ENCODE peak calls at places on chromosome 16, in eight cellular contexts. L is amygdala, T is tibial artery, N is retinal pigment epithelial cell, I is HT1080, S is HTR-8/SVneo, Z is GOT3, U is heart left ventricle. W is an unnamed sample.

GRCh38 chr16:48911700-48912099 is 301.7 kb upstream of the N4BP1 start:
- DNase-seq in L (no peak), T (no peak), N (no peak), I (no peak), S (peak; percentile 10), Z (no peak), U (no peak), W (no peak)

GRCh38 chr16:67100569-67101300 is 9.0 kb upstream of the PHAF1 start:
- DNase-seq in L (no peak), T (no peak), N (peak; percentile 7), I (no peak), S (peak; percentile 31), Z (no peak), U (no peak), W (no peak)

GRCh38 chr16:85350146-85350728 is 238.0 kb upstream of the CIBAR2 start:
- DNase-seq in L (no peak), T (no peak), N (no peak), I (no peak), S (no peak), Z (no peak), U (no peak), W (no peak)

GRCh38 chr16:4321286-4322120 is 5.6 kb downstream of the GLIS2 start:
- DNase-seq in L (no peak), T (peak; percentile 69), N (no peak), I (no peak), S (no peak), Z (no peak), U (no peak), W (no peak)

GRCh38 chr16:56237451-56237930 is 46.2 kb downstream of the GNAO1 start:
- DNase-seq in L (no peak), T (peak; percentile 20), N (no peak), I (no peak), S (no peak), Z (no peak), U (no peak), W (no peak)

GRCh38 chr16:30743690-30744089 is 4.5 kb upstream of the PHKG2 start:
- DNase-seq in L (no peak), T (no peak), N (no peak), I (no peak), S (no peak), Z (no peak), U (no peak), W (no peak)

GRCh38 chr16:88063201-88063773 is 112.1 kb downstream of the BANP start:
- DNase-seq in L (no peak), T (no peak), N (peak; percentile 94), I (no peak), S (no peak), Z (no peak), U (no peak), W (no peak)

GRCh38 chr16:1311212-1311737 is 1.8 kb downstream of the UBE2I start:
- DNase-seq in L (no peak), T (no peak), N (no peak), I (no peak), S (no peak), Z (no peak), U (no peak), W (no peak)

GRCh38 chr16:53892155-53892554 is 188.2 kb downstream of the FTO start:
- DNase-seq in L (peak; percentile 5), T (no peak), N (no peak), I (peak; percentile 50), S (peak; percentile 22), Z (no peak), U (no peak), W (peak; percentile 36)

GRCh38 chr16:72050769-72051464 is 3.4 kb upstream of the HP start:
- DNase-seq in L (no peak), T (no peak), N (no peak), I (no peak), S (no peak), Z (no peak), U (no peak), W (no peak)

GRCh38 chr16:1794908-1795666 is 1.6 kb upstream of the IGFALS start:
- DNase-seq in L (no peak), T (peak; percentile 57), N (no peak), I (no peak), S (no peak), Z (no peak), U (peak; percentile 22), W (no peak)

GRCh38 chr16:1159973-1160772 is 7.3 kb downstream of the CACNA1H start:
- DNase-seq in L (no peak), T (peak; percentile 94), N (no peak), I (no peak), S (no peak), Z (no peak), U (peak; percentile 81), W (no peak)

GRCh38 chr16:80191928-80192327 is 348.9 kb upstream of the DYNLRB2 start:
- DNase-seq in L (no peak), T (no peak), N (no peak), I (no peak), S (no peak), Z (no peak), U (no peak), W (no peak)

GRCh38 chr16:46898006-46898405 is 13.8 kb downstream of the GPT2 start:
- DNase-seq in L (no peak), T (no peak), N (no peak), I (no peak), S (no peak), Z (no peak), U (no peak), W (no peak)

GRCh38 chr16:87163637-87164036 is 153.6 kb downstream of the C16orf95 start:
- DNase-seq in L (no peak), T (no peak), N (no peak), I (no peak), S (no peak), Z (no peak), U (no peak), W (no peak)

GRCh38 chr16:25523183-25523582 is 168.6 kb upstream of the HS3ST4 start:
- DNase-seq in L (no peak), T (no peak), N (no peak), I (no peak), S (no peak), Z (no peak), U (no peak), W (no peak)

GRCh38 chr16:84351630-84352029 is 16.7 kb upstream of the ATP2C2 start:
- DNase-seq in L (no peak), T (no peak), N (no peak), I (no peak), S (no peak), Z (no peak), U (no peak), W (no peak)

GRCh38 chr16:14131774-14132695 is 60.9 kb downstream of the MRTFB start:
- DNase-seq in L (no peak), T (no peak), N (peak; percentile 42), I (no peak), S (no peak), Z (no peak), U (no peak), W (no peak)

GRCh38 chr16:15648135-15648730 is 1.8 kb upstream of the NDE1 start:
- DNase-seq in L (no peak), T (no peak), N (no peak), I (no peak), S (no peak), Z (no peak), U (no peak), W (no peak)

GRCh38 chr16:17416461-17417221 is 54.1 kb downstream of the XYLT1 start:
- DNase-seq in L (peak; percentile 37), T (no peak), N (no peak), I (no peak), S (no peak), Z (no peak), U (peak; percentile 38), W (no peak)

GRCh38 chr16:11396241-11397048 is 51.2 kb downstream of the RMI2 start:
- DNase-seq in L (peak; percentile 39), T (peak; percentile 80), N (peak; percentile 6), I (peak; percentile 52), S (peak; percentile 90), Z (peak; percentile 53), U (peak; percentile 76), W (peak; percentile 25)

GRCh38 chr16:3182608-3183444 is 5.2 kb upstream of the OR1F1 start:
- DNase-seq in L (no peak), T (no peak), N (no peak), I (peak; percentile 87), S (no peak), Z (no peak), U (no peak), W (no peak)

GRCh38 chr16:81669473-81670350 is 109.4 kb upstream of the PLCG2 start:
- DNase-seq in L (no peak), T (no peak), N (no peak), I (no peak), S (no peak), Z (no peak), U (no peak), W (no peak)

GRCh38 chr16:75640598-75640997 is 6.9 kb downstream of the KARS1 start:
- DNase-seq in L (no peak), T (no peak), N (no peak), I (no peak), S (no peak), Z (no peak), U (no peak), W (no peak)

GRCh38 chr16:8908779-8909468 is 26.8 kb downstream of the LITAFD start:
- DNase-seq in L (no peak), T (no peak), N (no peak), I (no peak), S (no peak), Z (no peak), U (no peak), W (no peak)

GRCh38 chr16:72878301-72879269 is 169.3 kb downstream of the ZFHX3 start:
- DNase-seq in L (no peak), T (peak; percentile 65), N (no peak), I (no peak), S (peak; percentile 55), Z (no peak), U (no peak), W (no peak)

GRCh38 chr16:30557397-30557949 is 701 bp downstream of the ZNF764 start:
- DNase-seq in L (no peak), T (no peak), N (no peak), I (no peak), S (no peak), Z (no peak), U (no peak), W (no peak)

GRCh38 chr16:56667581-56668571 is at the start of gene MT1G:
- DNase-seq in L (no peak), T (peak; percentile 76), N (no peak), I (no peak), S (no peak), Z (no peak), U (peak; percentile 62), W (no peak)

GRCh38 chr16:69087161-69087581 is 18.3 kb upstream of the HAS3 start:
- DNase-seq in L (no peak), T (no peak), N (no peak), I (no peak), S (no peak), Z (no peak), U (no peak), W (no peak)

GRCh38 chr16:89397331-89397861 is 93.0 kb downstream of the ANKRD11 start:
- DNase-seq in L (no peak), T (no peak), N (no peak), I (no peak), S (no peak), Z (no peak), U (no peak), W (no peak)

GRCh38 chr16:49343291-49343690 is 30.3 kb upstream of the C16orf78 start:
- DNase-seq in L (no peak), T (no peak), N (no peak), I (no peak), S (no peak), Z (no peak), U (no peak), W (no peak)

GRCh38 chr16:75471723-75472634 is 7.5 kb upstream of the TMEM170A start:
- DNase-seq in L (peak; percentile 35), T (peak; percentile 73), N (no peak), I (peak; percentile 53), S (peak; percentile 89), Z (no peak), U (peak; percentile 46), W (peak; percentile 60)

GRCh38 chr16:28990375-28991040 is 5.7 kb downstream of the LAT start:
- DNase-seq in L (no peak), T (no peak), N (no peak), I (peak; percentile 66), S (no peak), Z (no peak), U (no peak), W (no peak)

GRCh38 chr16:73916839-73917594 is 379.6 kb upstream of the PSMD7 start:
- DNase-seq in L (no peak), T (no peak), N (no peak), I (no peak), S (no peak), Z (no peak), U (no peak), W (no peak)